ENCODE peak calls at places on chromosomes 16 and 17, in seven cellular contexts. V is NCI-H1092 treated with DMSO at 0.1 percent for 48 hours; Q is HS-27A; A is NT2/D1; P is NCI-H1436; Z is stimulated activated CD8-positive, alpha-beta memory T cell treated with anti-CD3 and anti-CD28 coated beads, Interleukin-7, amount 100 ng/mL, for 1 hour; N is A549. S is an unnamed sample.

GRCh38 chr16:56246051-56246817 is 54.9 kb downstream of the GNAO1 start:
- DNase-seq in V (no peak), Q (no peak), A (peak), P (no peak), Z (no peak), N (no peak), S (peak)

GRCh38 chr16:51510416-51510815 is 359.3 kb upstream of the SALL1 start:
- DNase-seq in V (no peak), Q (no peak), A (no peak), P (no peak), Z (no peak), N (no peak), S (no peak)

GRCh38 chr16:2212362-2213324 is 2.0 kb upstream of the BRICD5 start:
- DNase-seq in V (no peak), Q (no peak), A (no peak), P (no peak), Z (no peak), N (no peak), S (peak)

GRCh38 chr17:35732806-35733136 is 1.3 kb downstream of the RASL10B start:
- DNase-seq in V (no peak), Q (no peak), A (no peak), P (no peak), Z (no peak), N (no peak), S (no peak)

GRCh38 chr17:29597361-29598172 is 4.6 kb downstream of the ANKRD13B start:
- DNase-seq in V (no peak), Q (no peak), A (no peak), P (no peak), Z (no peak), N (no peak), S (no peak)

GRCh38 chr17:48128411-48128810 is 20.8 kb downstream of the SNX11 start:
- DNase-seq in V (no peak), Q (no peak), A (no peak), P (no peak), Z (no peak), N (no peak), S (no peak)

GRCh38 chr17:50656509-50656908 is 21.8 kb downstream of the ABCC3 start:
- DNase-seq in V (no peak), Q (no peak), A (no peak), P (no peak), Z (no peak), N (no peak), S (no peak)

GRCh38 chr16:3056336-3057180 is 8.9 kb upstream of the IL32 start:
- DNase-seq in V (no peak), Q (no peak), A (no peak), P (no peak), Z (no peak), N (no peak), S (no peak)

GRCh38 chr16:54649846-54650245 is 280.8 kb upstream of the IRX5 start:
- DNase-seq in V (no peak), Q (no peak), A (no peak), P (no peak), Z (no peak), N (no peak), S (no peak)

GRCh38 chr16:81018496-81018895 is 11.5 kb downstream of the CENPN start:
- DNase-seq in V (no peak), Q (no peak), A (no peak), P (no peak), Z (no peak), N (no peak), S (no peak)

GRCh38 chr16:57277586-57277985 is 6.9 kb downstream of the PLLP start:
- DNase-seq in V (no peak), Q (peak), A (no peak), P (no peak), Z (no peak), N (peak), S (no peak)

GRCh38 chr16:3050487-3050886 is 4.1 kb downstream of the MMP25 start:
- DNase-seq in V (no peak), Q (no peak), A (no peak), P (no peak), Z (no peak), N (no peak), S (no peak)

GRCh38 chr17:38597375-38597774 is 8.4 kb downstream of the SRCIN1 start:
- DNase-seq in V (no peak), Q (no peak), A (no peak), P (no peak), Z (no peak), N (no peak), S (no peak)

GRCh38 chr16:70493863-70494770 is 29.2 kb downstream of the COG4 start:
- DNase-seq in V (no peak), Q (no peak), A (no peak), P (no peak), Z (no peak), N (no peak), S (no peak)

GRCh38 chr16:88533945-88534641 is 36.1 kb upstream of the ZC3H18 start:
- DNase-seq in V (peak), Q (no peak), A (peak), P (peak), Z (peak), N (peak), S (peak)

GRCh38 chr17:63955232-63955631 is 17.5 kb downstream of the SCN4A start:
- DNase-seq in V (no peak), Q (no peak), A (no peak), P (no peak), Z (no peak), N (no peak), S (no peak)

GRCh38 chr16:69217433-69217832 is 30.5 kb downstream of the SNTB2 start:
- DNase-seq in V (no peak), Q (peak), A (no peak), P (no peak), Z (no peak), N (peak), S (no peak)

GRCh38 chr17:30831257-30831656 is 509 bp upstream of the ATAD5 start:
- DNase-seq in V (peak), Q (no peak), A (no peak), P (no peak), Z (no peak), N (peak), S (no peak)

GRCh38 chr17:57553991-57554825 is 190.9 kb downstream of the CCDC182 start:
- DNase-seq in V (no peak), Q (no peak), A (peak), P (peak), Z (no peak), N (no peak), S (no peak)

GRCh38 chr16:74297296-74297665 is 667 bp downstream of the PSMD7 start:
- DNase-seq in V (no peak), Q (no peak), A (no peak), P (no peak), Z (peak), N (peak), S (peak)

GRCh38 chr16:49697631-49698030 is 158.3 kb downstream of the ZNF423 start:
- DNase-seq in V (no peak), Q (no peak), A (no peak), P (no peak), Z (no peak), N (no peak), S (no peak)

GRCh38 chr17:34579017-34579946 is at the start of gene TMEM132E:
- DNase-seq in V (peak), Q (no peak), A (no peak), P (no peak), Z (no peak), N (no peak), S (peak)

GRCh38 chr17:2924211-2924610 is 128.0 kb downstream of the RAP1GAP2 start:
- DNase-seq in V (no peak), Q (peak), A (no peak), P (no peak), Z (no peak), N (no peak), S (no peak)

GRCh38 chr17:57866319-57866718 is 16.5 kb upstream of the MRPS23 start:
- DNase-seq in V (no peak), Q (no peak), A (no peak), P (no peak), Z (no peak), N (no peak), S (no peak)

GRCh38 chr17:4872786-4873185 is 26.6 kb upstream of the C17orf107 start:
- DNase-seq in V (no peak), Q (no peak), A (no peak), P (no peak), Z (no peak), N (no peak), S (peak)

GRCh38 chr17:42814633-42815399 is 9.3 kb downstream of the BECN1 start:
- DNase-seq in V (no peak), Q (peak), A (no peak), P (no peak), Z (no peak), N (no peak), S (no peak)

GRCh38 chr16:5706206-5706605 is 608.6 kb upstream of the EEF2KMT start:
- DNase-seq in V (no peak), Q (no peak), A (no peak), P (no peak), Z (no peak), N (no peak), S (no peak)

GRCh38 chr17:6654816-6655731 is 3.5 kb downstream of the C17orf100 start:
- DNase-seq in V (peak), Q (no peak), A (no peak), P (peak), Z (no peak), N (no peak), S (peak)

GRCh38 chr16:68229431-68230175 is 6.3 kb downstream of the ESRP2 start:
- DNase-seq in V (peak), Q (peak), A (no peak), P (peak), Z (no peak), N (peak), S (peak)

GRCh38 chr17:3485481-3486068 is 9.8 kb downstream of the ASPA start:
- DNase-seq in V (no peak), Q (no peak), A (no peak), P (no peak), Z (no peak), N (no peak), S (no peak)

GRCh38 chr17:72421128-72422092 is 300.6 kb downstream of the SOX9 start:
- DNase-seq in V (no peak), Q (peak), A (no peak), P (peak), Z (no peak), N (peak), S (no peak)

GRCh38 chr17:2689411-2690164 is 22.0 kb downstream of the CLUH start:
- DNase-seq in V (no peak), Q (no peak), A (no peak), P (no peak), Z (no peak), N (no peak), S (peak)

S was measured in adrenal gland.